ENCODE peak calls at places on chromosomes 11 and 22, in five cellular contexts. Q is sigmoid colon, E is Panc1, M is spleen, B is stomach. H is an unnamed sample.

GRCh38 chr22:42303304-42304020 is 33.0 kb upstream of the TCF20 start:
- DNase-seq in E (no peak), Q (no peak), B (no peak), M (no peak), H (peak)

GRCh38 chr11:19306570-19306969 is 65.8 kb upstream of the E2F8 start:
- DNase-seq in E (no peak), M (no peak), B (no peak), Q (no peak), H (no peak)

GRCh38 chr11:32983506-32983905 is 32.2 kb upstream of the DEPDC7 start:
- DNase-seq in E (no peak), B (no peak), M (no peak), Q (no peak), H (no peak)

GRCh38 chr11:110447897-110448522 is 18.3 kb downstream of the FDX1 start:
- DNase-seq in Q (no peak), M (no peak), E (no peak), B (no peak), H (peak)

GRCh38 chr11:69832561-69833413 is 13.6 kb upstream of the FGF3 start:
- DNase-seq in B (no peak), Q (peak), M (peak), E (no peak), H (peak)

GRCh38 chr11:79087957-79088318 is 352.9 kb downstream of the TENM4 start:
- DNase-seq in E (no peak), B (no peak), Q (no peak), M (no peak), H (no peak)

GRCh38 chr22:44266811-44267760 is 45.7 kb downstream of the SHISAL1 start:
- DNase-seq in Q (no peak), M (peak), E (no peak), B (no peak), H (no peak)

GRCh38 chr11:76237914-76238313 is 31.6 kb upstream of the WNT11 start:
- DNase-seq in Q (no peak), B (no peak), E (no peak), M (no peak), H (peak)

GRCh38 chr11:35235944-35236666 is 97.1 kb downstream of the CD44 start:
- DNase-seq in Q (no peak), B (peak), E (no peak), M (no peak), H (no peak)

GRCh38 chr11:35288311-35288710 is 131.0 kb downstream of the SLC1A2 start:
- DNase-seq in B (no peak), E (no peak), Q (no peak), M (no peak), H (no peak)

GRCh38 chr22:46018859-46019258 is 41.9 kb upstream of the WNT7B start:
- DNase-seq in B (no peak), M (no peak), Q (no peak), E (no peak), H (no peak)

GRCh38 chr11:37504066-37504611 is 906.1 kb upstream of the RAG2 start:
- DNase-seq in B (no peak), Q (no peak), E (peak), M (no peak), H (peak)

GRCh38 chr11:125448136-125448535 is 47.9 kb downstream of the FEZ1 start:
- DNase-seq in M (no peak), E (no peak), B (no peak), Q (peak), H (no peak)

GRCh38 chr11:95767498-95767897 is 22.1 kb downstream of the FAM76B start:
- DNase-seq in Q (no peak), E (no peak), B (no peak), M (no peak), H (no peak)

GRCh38 chr11:61645179-61645868 is 34.9 kb upstream of the DAGLA start:
- DNase-seq in M (no peak), B (no peak), E (no peak), Q (no peak), H (no peak)

GRCh38 chr11:69012092-69013008 is 696 bp downstream of the MRGPRF start:
- DNase-seq in M (peak), B (no peak), Q (peak), E (no peak), H (peak)

GRCh38 chr11:63813035-63813562 is at the start of gene SPINDOC:
- DNase-seq in B (peak), Q (peak), M (peak), E (no peak), H (peak)
- TF ChIP-seq POLR2AphosphoS5 in B (no peak), Q (peak), M (peak), E (peak), H (peak)

GRCh38 chr11:45043755-45044475 is 93.2 kb upstream of the TP53I11 start:
- DNase-seq in B (no peak), Q (no peak), M (no peak), E (no peak), H (no peak)
- TF ChIP-seq POLR2AphosphoS5 in B (no peak), Q (no peak), M (no peak), E (no peak), H (no peak)

GRCh38 chr22:36467042-36467810 is 14.2 kb downstream of the TXN2 start:
- DNase-seq in M (no peak), E (no peak), B (no peak), Q (peak), H (no peak)

GRCh38 chr22:36469094-36469710 is 12.2 kb downstream of the TXN2 start:
- DNase-seq in M (no peak), Q (peak), E (no peak), B (no peak), H (no peak)

GRCh38 chr22:36470162-36470993 is 11.1 kb downstream of the TXN2 start:
- DNase-seq in B (peak), Q (peak), M (peak), E (no peak), H (peak)

GRCh38 chr22:36466258-36466657 is 15.2 kb downstream of the TXN2 start:
- DNase-seq in E (no peak), M (no peak), Q (no peak), B (no peak), H (no peak)

DNA sequence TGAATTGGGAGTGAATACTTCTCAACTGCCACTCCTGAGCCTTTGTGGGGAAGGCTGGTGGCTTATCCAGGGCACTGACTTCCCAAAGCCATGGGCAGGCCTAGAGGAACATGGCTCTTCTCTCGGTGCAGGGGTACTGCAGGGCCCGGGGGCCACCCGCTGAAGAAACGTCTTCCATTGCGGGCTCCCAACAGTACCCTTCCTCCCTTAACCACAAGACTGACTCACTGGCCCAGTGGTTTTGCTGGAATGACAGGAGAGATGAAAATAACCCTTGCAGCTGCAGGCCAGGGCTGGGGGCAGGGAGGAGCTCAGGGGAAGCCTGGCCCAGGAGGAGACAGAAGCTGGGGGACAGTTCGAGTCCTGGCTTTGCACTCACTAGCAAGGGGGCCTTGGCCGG is 13.5 kb downstream of the TXN2 start:
- DNase-seq in Q (no peak), B (no peak), M (no peak), E (no peak), H (no peak)
- TF ChIP-seq POLR2AphosphoS5 in Q (no peak), B (no peak), M (no peak), E (peak), H (no peak)

GRCh38 chr11:117189191-117189940 is 9.8 kb upstream of the TAGLN start:
- DNase-seq in Q (peak), E (no peak), B (peak), M (peak), H (no peak)
- TF ChIP-seq POLR2AphosphoS5 in Q (no peak), E (no peak), B (no peak), M (peak), H (no peak)

DNA sequence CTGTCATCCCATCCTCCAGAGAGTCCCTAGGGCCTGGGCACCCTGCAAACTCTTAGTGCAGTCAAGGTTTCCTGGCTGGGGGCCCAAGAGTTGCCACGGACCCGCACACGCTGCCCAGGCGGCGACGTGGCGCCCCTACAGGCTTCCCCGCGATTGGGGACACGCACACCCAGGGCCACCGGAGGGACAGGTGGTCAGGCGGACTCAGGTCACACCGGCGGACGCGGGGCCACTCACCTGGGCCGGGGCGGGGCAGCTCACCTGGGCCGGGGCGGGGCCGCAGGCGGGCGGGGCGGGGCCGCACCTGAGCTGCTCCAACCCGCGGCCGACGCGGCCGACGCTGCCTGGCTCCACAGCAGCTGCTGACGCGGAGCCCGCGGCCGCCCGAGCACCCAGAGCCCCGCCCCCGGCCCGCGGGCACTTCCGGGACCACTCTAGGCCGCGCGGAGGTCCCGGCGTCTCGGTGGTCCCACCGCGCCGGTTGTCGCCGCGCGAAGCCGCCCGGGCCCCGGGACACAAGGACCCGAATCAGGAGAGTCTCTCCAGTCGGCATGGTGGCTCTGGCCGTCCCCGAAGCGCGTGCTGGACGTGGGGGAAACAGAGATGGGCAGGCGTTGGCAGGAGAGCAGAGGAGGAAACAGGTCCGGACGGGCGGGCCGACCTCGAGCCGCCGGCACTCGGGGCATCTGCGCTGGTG is at the start of gene ZNF70:
- DNase-seq in M (peak), E (no peak), Q (peak), B (peak), H (peak)
- TF ChIP-seq POLR2AphosphoS5 in M (peak), E (no peak), Q (peak), B (peak), H (peak)

GRCh38 chr22:30230787-30231461 is 15.6 kb downstream of the LIF start:
- DNase-seq in M (no peak), Q (no peak), E (no peak), B (no peak), H (no peak)
- TF ChIP-seq POLR2AphosphoS5 in M (no peak), Q (no peak), E (no peak), B (no peak), H (no peak)

DNA sequence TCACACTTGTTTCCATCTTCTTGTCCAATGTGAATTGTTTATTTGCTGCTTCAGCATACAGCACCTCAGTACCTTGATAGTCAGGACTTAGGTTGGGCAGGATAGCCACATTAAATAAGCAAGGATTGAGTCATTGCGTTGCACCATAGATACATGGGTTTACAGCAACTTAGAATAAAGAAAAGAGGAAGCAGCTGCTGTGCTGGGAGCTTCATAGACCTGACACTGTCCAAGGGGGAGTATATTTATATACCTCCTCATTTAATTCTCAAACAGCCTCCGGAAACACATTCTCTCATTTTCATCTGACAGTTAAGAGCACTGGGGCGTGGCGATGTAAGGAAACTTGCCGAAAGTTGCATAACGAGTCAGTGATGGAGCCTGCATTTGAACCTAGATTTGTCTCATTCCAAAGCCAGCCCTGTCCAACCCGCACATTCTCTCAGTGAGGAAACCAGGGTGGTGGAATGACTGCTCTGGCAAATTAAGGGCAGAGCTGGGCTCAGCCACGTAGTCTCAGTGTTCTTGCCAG is 42.2 kb downstream of the UBASH3B start:
- DNase-seq in M (no peak), B (no peak), E (no peak), Q (no peak), H (no peak)
- TF ChIP-seq POLR2AphosphoS5 in M (no peak), B (no peak), E (no peak), Q (no peak), H (no peak)

H was measured in GM23338.